ENCODE peak calls at places on chromosomes 4 and X, in five cellular contexts. Y, E, W, G and P are unnamed samples.

GRCh38 chr4:156298230-156298629 is 344.6 kb upstream of the CTSO start:
- DNase-seq in Y (peak; percentile 76), E (no peak), W (no peak), G (peak; percentile 92), P (peak; percentile 94)

GRCh38 chrX:118251251-118251650 is 94.7 kb upstream of the WDR44 start:
- DNase-seq in Y (no peak), E (no peak), W (no peak), G (no peak), P (no peak)

GRCh38 chr4:74267998-74268606 is 40.2 kb upstream of the EPGN start:
- DNase-seq in Y (no peak), E (peak; percentile 94), W (no peak), G (peak; percentile 76), P (peak; percentile 86)

GRCh38 chr4:182370491-182370890 is 127.3 kb downstream of the TENM3 start:
- DNase-seq in Y (no peak), E (no peak), W (no peak), G (no peak), P (peak; percentile 15)

GRCh38 chrX:96183843-96184242 is 500.8 kb upstream of the DIAPH2 start:
- DNase-seq in Y (no peak), E (peak; percentile 34), W (no peak), G (no peak), P (no peak)

GRCh38 chr4:120694973-120695372 is 227.6 kb downstream of the PRDM5 start:
- DNase-seq in Y (no peak), E (peak; percentile 82), W (no peak), G (peak; percentile 56), P (peak; percentile 74)

GRCh38 chr4:48939785-48940184 is 33.2 kb upstream of the OCIAD2 start:
- DNase-seq in Y (no peak), E (peak; percentile 92), W (no peak), G (peak; percentile 66), P (peak; percentile 94)

GRCh38 chr4:142297313-142297712 is 548.8 kb downstream of the INPP4B start:
- DNase-seq in Y (no peak), E (no peak), W (no peak), G (no peak), P (no peak)

GRCh38 chr4:132956951-132957350 is 192.1 kb upstream of the PCDH10 start:
- DNase-seq in Y (no peak), E (no peak), W (no peak), G (no peak), P (no peak)

DNA sequence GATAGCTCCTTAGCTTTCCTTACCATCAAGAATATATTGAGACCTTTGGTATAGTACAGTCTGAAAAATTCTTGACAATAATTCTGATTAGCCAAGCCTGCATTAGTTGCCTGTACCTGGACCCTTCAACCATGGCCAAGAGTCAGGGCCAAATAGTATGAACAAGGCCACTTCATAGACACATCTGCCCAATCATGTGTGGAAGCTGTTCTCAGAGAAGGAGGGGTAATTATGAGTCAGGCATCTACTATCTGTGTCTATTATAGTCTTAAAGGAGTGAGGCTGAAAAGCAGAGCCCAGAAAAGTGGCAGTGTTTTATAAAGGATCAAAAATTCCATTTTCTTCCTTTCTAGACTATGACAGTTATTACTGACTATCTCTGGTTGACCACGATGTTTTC is 5.1 kb upstream of the ADGRL3 start:
- DNase-seq in Y (no peak), E (no peak), W (no peak), G (no peak), P (no peak)
- TF ChIP-seq CTCF in Y (no peak), E (no peak), W (no peak), G (no peak), P (no peak)

DNA sequence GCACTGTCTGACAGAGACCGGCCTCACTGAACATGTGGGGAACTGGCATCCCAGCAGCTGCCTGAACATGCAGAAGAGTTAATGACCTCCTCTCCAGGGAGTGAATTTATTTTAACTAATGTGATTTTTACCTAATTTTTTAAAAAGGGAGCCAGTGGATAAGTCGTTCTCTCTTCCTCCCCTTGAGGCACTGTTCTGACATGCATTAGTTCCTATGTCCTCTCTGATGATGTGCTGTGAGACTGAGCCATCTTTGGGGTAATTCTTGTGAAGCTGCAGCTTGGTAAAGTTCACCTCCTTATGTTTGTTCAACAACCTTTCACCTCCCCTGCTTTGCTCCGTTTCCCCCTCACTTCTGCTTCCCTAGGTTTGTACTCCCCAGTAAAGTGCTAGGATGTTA is 139.7 kb downstream of the COL25A1 start:
- DNase-seq in Y (no peak), E (no peak), W (no peak), G (no peak), P (no peak)
- TF ChIP-seq CTCF in Y (no peak), E (peak; percentile 11), W (no peak), G (no peak), P (no peak)

DNA sequence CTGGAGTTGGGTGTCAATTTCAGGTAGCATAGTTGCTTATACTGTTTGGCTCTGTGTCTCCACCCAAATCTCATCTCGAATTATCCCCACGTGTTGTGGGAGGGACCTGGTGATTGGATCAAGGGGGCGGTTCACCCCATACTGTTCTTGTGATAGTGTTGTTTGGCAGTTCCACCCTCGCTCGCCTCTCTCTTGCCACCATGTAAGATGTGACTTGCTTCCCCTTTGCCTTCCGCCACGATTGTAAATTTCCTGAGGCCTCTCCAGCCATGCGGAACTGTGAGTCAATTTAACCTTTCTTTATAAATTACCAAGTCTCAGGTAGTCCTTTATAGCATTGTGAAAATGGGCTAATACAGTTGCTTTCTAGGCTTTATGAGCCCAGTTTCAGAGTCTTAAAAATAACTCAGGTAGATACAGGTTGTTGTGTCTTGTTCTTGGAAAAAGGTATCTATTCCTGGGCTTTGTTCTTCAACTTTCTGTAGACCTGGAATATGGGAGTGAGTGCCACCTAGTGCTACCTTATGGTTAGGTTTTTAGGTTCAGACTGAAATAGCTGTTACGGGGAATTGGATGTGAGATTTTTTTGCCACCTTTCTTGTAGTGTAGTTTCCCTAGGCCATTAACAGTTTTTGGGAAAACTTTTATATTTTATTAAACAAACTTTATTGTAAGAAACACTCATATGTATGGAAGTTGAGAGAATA is 15.6 kb downstream of the PGK1 start:
- DNase-seq in Y (no peak), E (peak; percentile 38), W (no peak), G (no peak), P (no peak)
- TF ChIP-seq CTCF in Y (no peak), E (peak; percentile 61), W (no peak), G (peak; percentile 14), P (peak; percentile 27)

DNA sequence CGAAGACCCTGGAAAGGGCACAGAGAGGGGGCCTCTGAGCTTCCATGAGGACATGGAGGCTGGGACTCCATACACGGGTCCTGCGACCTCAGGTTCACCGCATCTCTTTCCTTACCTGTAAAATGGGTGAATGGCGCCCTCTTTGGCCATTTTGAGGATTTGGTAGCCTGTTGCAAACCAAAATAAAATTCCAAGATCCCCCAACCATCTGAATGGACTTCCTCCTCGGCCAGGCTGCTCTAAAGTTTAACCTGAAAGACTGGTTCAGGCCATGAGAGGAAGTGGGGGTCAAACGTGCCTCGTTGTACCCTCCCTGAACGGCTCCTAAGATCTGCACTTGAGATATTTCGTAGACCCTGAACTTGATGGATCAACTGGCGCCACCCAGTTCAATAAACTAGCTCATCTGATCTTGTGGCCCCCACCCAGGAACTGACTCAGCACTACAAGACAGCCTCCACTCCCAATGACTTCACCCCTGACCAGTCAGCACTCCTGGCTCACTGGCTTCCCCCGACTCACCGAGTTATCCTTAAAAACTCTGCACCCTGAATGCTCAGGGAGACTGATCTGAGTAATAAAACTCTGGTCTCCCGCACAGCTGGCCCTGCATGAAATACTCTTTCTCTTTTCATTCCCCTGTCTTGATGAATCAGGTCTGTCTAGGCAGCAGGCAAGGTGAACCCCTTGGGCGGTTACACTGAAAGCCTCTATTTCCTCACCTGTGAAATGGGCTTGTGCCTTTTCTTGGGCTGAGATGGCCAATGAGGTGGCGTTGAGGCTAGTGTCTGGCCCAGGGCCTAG is 32.9 kb upstream of the GPR78 start:
- DNase-seq in Y (no peak), E (peak; percentile 85), W (peak; percentile 36), G (peak; percentile 39), P (no peak)
- TF ChIP-seq CTCF in Y (peak; percentile 19), E (peak; percentile 73), W (peak; percentile 63), G (peak; percentile 68), P (peak; percentile 15)

GRCh38 chr4:169941141-169941540 is 85.1 kb downstream of the MFAP3L start:
- DNase-seq in Y (no peak), E (no peak), W (no peak), G (no peak), P (no peak)

GRCh38 chr4:169934794-169935400 is 91.3 kb downstream of the MFAP3L start:
- DNase-seq in Y (no peak), E (no peak), W (no peak), G (no peak), P (no peak)

GRCh38 chr4:169945636-169946035 is 80.6 kb downstream of the MFAP3L start:
- DNase-seq in Y (no peak), E (no peak), W (no peak), G (no peak), P (no peak)

DNA sequence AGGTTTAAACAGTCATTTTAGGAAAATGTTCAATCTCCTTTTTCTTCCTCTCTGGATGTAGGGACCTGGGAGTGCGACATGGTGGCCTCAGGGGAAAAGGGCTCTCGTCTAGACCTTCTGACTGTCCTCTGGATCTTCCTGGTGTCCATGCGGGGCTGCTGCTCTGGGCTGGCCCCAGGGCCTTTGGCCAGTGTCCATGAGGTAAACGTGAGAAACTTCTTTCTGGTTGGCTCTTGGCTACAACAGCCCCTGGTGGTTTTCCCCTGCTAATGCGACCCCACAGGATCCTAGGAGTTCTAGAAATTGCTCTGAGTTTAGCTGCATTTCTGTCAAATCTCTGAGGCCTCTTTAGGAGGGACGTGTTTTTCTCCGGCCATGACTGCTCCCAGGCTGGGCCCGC is 85.7 kb downstream of the MFAP3L start:
- DNase-seq in Y (no peak), E (no peak), W (peak; percentile 52), G (no peak), P (no peak)
- TF ChIP-seq CTCF in Y (no peak), E (no peak), W (peak; percentile 31), G (no peak), P (peak; percentile 20)

DNA sequence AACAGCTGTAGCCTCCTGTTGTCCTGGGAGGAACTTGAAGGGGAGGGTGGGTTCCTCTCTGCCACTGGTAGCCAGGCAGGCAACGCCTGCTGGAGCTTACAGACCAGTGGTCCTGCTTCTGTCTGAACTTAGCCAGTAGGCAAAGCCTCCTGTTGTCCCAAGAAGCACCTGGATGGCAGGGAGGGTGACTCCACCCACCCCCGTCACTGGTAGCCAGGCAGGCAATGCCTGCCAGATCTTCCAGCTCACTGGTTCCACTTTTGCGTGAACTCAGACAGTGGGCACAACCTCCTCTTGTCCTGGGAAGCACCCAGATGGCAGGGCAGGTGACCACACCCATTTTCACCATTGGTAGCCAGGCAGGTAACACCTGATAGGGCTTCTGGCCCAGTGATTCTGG is 203.5 kb upstream of the DIPK2B start:
- DNase-seq in Y (no peak), E (no peak), W (no peak), G (no peak), P (no peak)
- TF ChIP-seq CTCF in Y (no peak), E (no peak), W (no peak), G (no peak), P (no peak)

DNA sequence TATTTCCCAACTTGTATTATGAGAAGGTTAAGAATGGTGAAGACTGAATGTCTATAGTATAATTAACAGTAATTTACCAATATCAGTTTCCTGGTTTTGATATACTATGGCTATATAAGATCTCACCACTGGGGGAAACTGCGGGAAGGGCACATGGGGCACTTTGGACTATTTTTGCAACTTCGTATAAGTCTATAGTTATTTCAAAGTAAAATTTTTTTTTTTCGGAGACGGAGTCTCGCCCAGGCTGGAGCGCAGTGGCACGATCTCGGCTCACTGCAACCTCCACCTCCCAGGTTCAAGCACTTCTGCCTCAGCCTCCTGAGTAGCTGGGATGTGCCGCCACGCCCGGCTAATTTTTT is 46.1 kb downstream of the CXorf58 start:
- DNase-seq in Y (no peak), E (no peak), W (no peak), G (no peak), P (no peak)
- TF ChIP-seq CTCF in Y (no peak), E (no peak), W (no peak), G (peak; percentile 21), P (no peak)